ENCODE peak calls at places on chromosomes 13 and 19, in four cellular contexts. One of them, this sample, is unnamed.

GRCh38 chr13:50612717-50613116 is 230.8 kb downstream of the DLEU7 start:
- DNase-seq in AG04450: no peak
- DNase-seq in cardiac muscle cell: no peak
- DNase-seq in AG10803: no peak
- DNase-seq in this sample: no peak

GRCh38 chr19:29795461-29795860 is 16.3 kb upstream of the CCNE1 start:
- DNase-seq in AG04450: no peak
- DNase-seq in cardiac muscle cell: no peak
- DNase-seq in AG10803: no peak
- DNase-seq in this sample: no peak

GRCh38 chr19:14821958-14822357 is 13.0 kb downstream of the OR7A5 start:
- DNase-seq in cardiac muscle cell: peak
- DNase-seq in AG10803: no peak
- DNase-seq in AG04450: no peak
- DNase-seq in this sample: no peak

GRCh38 chr19:55698256-55698655 is 23.2 kb downstream of the EPN1 start:
- DNase-seq in AG10803: no peak
- DNase-seq in AG04450: no peak
- DNase-seq in cardiac muscle cell: no peak
- DNase-seq in this sample: no peak

GRCh38 chr13:109211616-109212015 is 574.8 kb downstream of the IRS2 start:
- DNase-seq in AG04450: no peak
- DNase-seq in AG10803: peak
- DNase-seq in cardiac muscle cell: no peak
- DNase-seq in this sample: peak

GRCh38 chr13:45086484-45086883 is 33.8 kb upstream of the GTF2F2 start:
- DNase-seq in AG04450: no peak
- DNase-seq in cardiac muscle cell: peak
- DNase-seq in AG10803: peak
- DNase-seq in this sample: peak

GRCh38 chr13:67557118-67557517 is 327.0 kb upstream of the PCDH9 start:
- DNase-seq in cardiac muscle cell: no peak
- DNase-seq in AG04450: no peak
- DNase-seq in AG10803: no peak
- DNase-seq in this sample: no peak

GRCh38 chr13:45178349-45179142 is 22.3 kb downstream of the KCTD4 start:
- DNase-seq in cardiac muscle cell: peak
- DNase-seq in AG04450: peak
- DNase-seq in AG10803: peak
- DNase-seq in this sample: peak

GRCh38 chr13:111423168-111423785 is 102.8 kb downstream of the TEX29 start:
- DNase-seq in AG10803: no peak
- DNase-seq in AG04450: no peak
- DNase-seq in cardiac muscle cell: no peak
- DNase-seq in this sample: no peak

GRCh38 chr13:76014618-76015315 is 378.6 kb downstream of the LMO7 start:
- DNase-seq in cardiac muscle cell: peak
- DNase-seq in AG04450: no peak
- DNase-seq in AG10803: peak
- DNase-seq in this sample: peak

GRCh38 chr13:32838985-32839384 is 177.2 kb upstream of the KL start:
- DNase-seq in AG10803: no peak
- DNase-seq in cardiac muscle cell: peak
- DNase-seq in AG04450: no peak
- DNase-seq in this sample: no peak

GRCh38 chr19:39805120-39805519 is 26.5 kb downstream of the LEUTX start:
- DNase-seq in cardiac muscle cell: no peak
- DNase-seq in AG04450: no peak
- DNase-seq in AG10803: no peak
- DNase-seq in this sample: no peak

GRCh38 chr13:43596924-43597598 is 189.7 kb downstream of the ENOX1 start:
- DNase-seq in cardiac muscle cell: no peak
- DNase-seq in AG10803: no peak
- DNase-seq in AG04450: no peak
- DNase-seq in this sample: no peak

GRCh38 chr13:43246382-43246781 is 223.0 kb downstream of the DNAJC15 start:
- DNase-seq in cardiac muscle cell: no peak
- DNase-seq in AG10803: no peak
- DNase-seq in AG04450: no peak
- DNase-seq in this sample: no peak

GRCh38 chr13:99308481-99309087 is 1.4 kb upstream of the GPR183 start:
- DNase-seq in cardiac muscle cell: peak
- DNase-seq in AG10803: peak
- DNase-seq in AG04450: no peak
- DNase-seq in this sample: peak

GRCh38 chr13:54805743-54806142 is 1777.1 kb downstream of the OLFM4 start:
- DNase-seq in cardiac muscle cell: no peak
- DNase-seq in AG10803: no peak
- DNase-seq in AG04450: no peak
- DNase-seq in this sample: no peak

GRCh38 chr19:1445932-1446712 is 3.8 kb upstream of the APC2 start:
- DNase-seq in cardiac muscle cell: no peak
- DNase-seq in AG04450: no peak
- DNase-seq in AG10803: no peak
- DNase-seq in this sample: peak